ENCODE peak calls at places on chromosome 11, in six cellular contexts. I is AG04450, F is H1, S is HFF-Myc, L is pancreas, X is AG09309. A is an unnamed sample.

GRCh38 chr11:27735281-27735680 is 35.0 kb upstream of the BDNF start:
- DNase-seq in I (no peak), F (no peak), S (no peak), L (no peak), X (no peak), A (no peak)

GRCh38 chr11:118434123-118434552 is 2.2 kb upstream of the KMT2A start:
- DNase-seq in I (no peak), F (no peak), S (no peak), L (no peak), X (no peak), A (no peak)

GRCh38 chr11:120810251-120810650 is 213.7 kb upstream of the TBCEL start:
- DNase-seq in I (no peak), F (no peak), S (no peak), L (no peak), X (no peak), A (no peak)

GRCh38 chr11:65492637-65493366 is 6.0 kb upstream of the MALAT1 start:
- DNase-seq in I (no peak), F (no peak), S (no peak), L (no peak), X (no peak), A (no peak)

GRCh38 chr11:35629511-35629910 is 11.3 kb downstream of the FJX1 start:
- DNase-seq in I (no peak), F (no peak), S (no peak), L (no peak), X (no peak), A (no peak)

GRCh38 chr11:94129505-94130335 is 1.1 kb downstream of the PANX1 start:
- DNase-seq in I (no peak), F (no peak), S (no peak), L (peak), X (no peak), A (no peak)

GRCh38 chr11:100185588-100185987 is 501.5 kb upstream of the ARHGAP42 start:
- DNase-seq in I (no peak), F (no peak), S (no peak), L (no peak), X (no peak), A (no peak)

GRCh38 chr11:109423114-109423859 is 1.3 kb downstream of the C11orf87 start:
- DNase-seq in I (no peak), F (peak), S (no peak), L (no peak), X (no peak), A (no peak)

GRCh38 chr11:44185522-44185921 is 90.0 kb downstream of the EXT2 start:
- DNase-seq in I (no peak), F (no peak), S (no peak), L (no peak), X (no peak), A (no peak)

GRCh38 chr11:128705124-128705920 is 11.4 kb downstream of the FLI1 start:
- DNase-seq in I (no peak), F (no peak), S (no peak), L (no peak), X (no peak), A (no peak)

GRCh38 chr11:5364214-5364613 is 12.9 kb downstream of the OR51B6 start:
- DNase-seq in I (peak), F (no peak), S (no peak), L (no peak), X (no peak), A (peak)

GRCh38 chr11:92473736-92474135 is 249.1 kb downstream of the FAT3 start:
- DNase-seq in I (no peak), F (no peak), S (no peak), L (no peak), X (no peak), A (no peak)

GRCh38 chr11:105466582-105467228 is 143.2 kb upstream of the GRIA4 start:
- DNase-seq in I (peak), F (no peak), S (peak), L (no peak), X (no peak), A (no peak)

GRCh38 chr11:111733009-111733408 is 33.2 kb downstream of the PPP2R1B start:
- DNase-seq in I (peak), F (no peak), S (no peak), L (peak), X (peak), A (no peak)

GRCh38 chr11:8777907-8778767 is 95.5 kb downstream of the RPL27A start:
- DNase-seq in I (no peak), F (no peak), S (no peak), L (peak), X (no peak), A (no peak)

GRCh38 chr11:65225284-65226102 is 36.3 kb upstream of the POLA2 start:
- DNase-seq in I (peak), F (no peak), S (no peak), L (peak), X (peak), A (no peak)

GRCh38 chr11:60762851-60763691 is 6.4 kb downstream of the MS4A15 start:
- DNase-seq in I (no peak), F (no peak), S (no peak), L (peak), X (no peak), A (no peak)

GRCh38 chr11:75474878-75475766 is 42.1 kb upstream of the KLHL35 start:
- DNase-seq in I (no peak), F (peak), S (no peak), L (no peak), X (no peak), A (no peak)

GRCh38 chr11:65791719-65792213 is 4.9 kb downstream of the OVOL1 start:
- DNase-seq in I (no peak), F (no peak), S (peak), L (no peak), X (no peak), A (no peak)

GRCh38 chr11:9691865-9692264 is 28.0 kb downstream of the SWAP70 start:
- DNase-seq in I (no peak), F (no peak), S (no peak), L (no peak), X (no peak), A (no peak)

GRCh38 chr11:9231848-9232177 is 33.3 kb downstream of the DENND5A start:
- DNase-seq in I (no peak), F (no peak), S (no peak), L (peak), X (no peak), A (no peak)

GRCh38 chr11:94171693-94172440 is 43.2 kb downstream of the PANX1 start:
- DNase-seq in I (no peak), F (peak), S (no peak), L (peak), X (no peak), A (no peak)

DNA sequence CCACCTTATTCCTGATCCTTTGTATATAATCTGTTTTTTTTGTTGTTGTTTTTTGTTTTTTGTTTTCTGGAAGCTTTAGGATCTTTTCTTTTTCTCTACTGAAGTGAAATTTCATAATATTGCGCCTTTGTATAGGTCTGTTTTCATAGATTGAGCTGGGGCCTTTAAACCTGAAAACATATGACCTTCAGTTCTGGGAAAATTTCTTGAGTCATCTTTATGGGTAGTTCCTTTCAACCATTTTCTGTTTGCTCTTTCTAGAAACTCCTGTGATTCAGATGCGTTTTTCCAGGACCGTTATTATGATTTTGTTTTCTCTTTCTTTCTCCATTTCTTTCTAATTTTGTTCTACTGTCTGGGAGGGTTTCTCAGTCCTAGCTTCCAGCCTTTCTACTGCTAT is 43.7 kb downstream of the BSX start:
- DNase-seq in I (no peak), F (no peak), S (no peak), L (no peak), X (no peak), A (no peak)
- TF ChIP-seq CTCF in I (no peak), F (no peak), S (no peak), L (no peak), X (no peak), A (no peak)

GRCh38 chr11:78549624-78550409 is 24.8 kb downstream of the NARS2 start:
- DNase-seq in I (no peak), F (no peak), S (no peak), L (no peak), X (no peak), A (no peak)
- H3K4me3 ChIP-seq in I (no peak), F (peak), S (no peak), L (no peak), X (no peak), A (no peak)

DNA sequence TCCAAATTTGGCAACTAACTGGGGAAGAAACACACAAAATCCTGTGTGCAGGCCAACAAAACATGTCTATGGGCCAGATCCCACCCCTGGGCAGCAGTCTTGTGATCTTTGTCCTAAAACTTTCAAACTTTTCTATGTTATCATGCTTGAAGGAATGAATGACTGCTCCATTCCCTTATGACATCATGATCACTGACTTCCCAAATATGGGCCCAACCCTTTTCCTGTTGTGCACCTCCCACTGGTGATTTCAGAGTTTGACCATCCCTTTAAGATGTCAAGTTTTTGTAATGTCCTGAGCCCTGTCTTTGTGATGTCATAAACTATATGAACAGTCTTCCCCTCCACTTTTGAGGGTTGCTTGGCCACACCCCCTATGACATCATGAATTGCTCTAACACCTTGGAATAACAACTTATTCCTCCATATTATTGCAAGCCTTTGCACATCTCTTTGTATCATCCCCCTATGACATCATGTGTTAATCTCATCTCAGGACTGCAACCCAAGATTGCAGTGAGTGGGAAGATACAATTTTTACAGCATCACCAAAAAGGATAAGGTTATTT is 16.5 kb upstream of the NUCB2 start:
- DNase-seq in I (no peak), F (no peak), S (no peak), L (no peak), X (no peak), A (no peak)
- TF ChIP-seq CTCF in I (no peak), F (no peak), S (no peak), L (no peak), X (no peak), A (no peak)

DNA sequence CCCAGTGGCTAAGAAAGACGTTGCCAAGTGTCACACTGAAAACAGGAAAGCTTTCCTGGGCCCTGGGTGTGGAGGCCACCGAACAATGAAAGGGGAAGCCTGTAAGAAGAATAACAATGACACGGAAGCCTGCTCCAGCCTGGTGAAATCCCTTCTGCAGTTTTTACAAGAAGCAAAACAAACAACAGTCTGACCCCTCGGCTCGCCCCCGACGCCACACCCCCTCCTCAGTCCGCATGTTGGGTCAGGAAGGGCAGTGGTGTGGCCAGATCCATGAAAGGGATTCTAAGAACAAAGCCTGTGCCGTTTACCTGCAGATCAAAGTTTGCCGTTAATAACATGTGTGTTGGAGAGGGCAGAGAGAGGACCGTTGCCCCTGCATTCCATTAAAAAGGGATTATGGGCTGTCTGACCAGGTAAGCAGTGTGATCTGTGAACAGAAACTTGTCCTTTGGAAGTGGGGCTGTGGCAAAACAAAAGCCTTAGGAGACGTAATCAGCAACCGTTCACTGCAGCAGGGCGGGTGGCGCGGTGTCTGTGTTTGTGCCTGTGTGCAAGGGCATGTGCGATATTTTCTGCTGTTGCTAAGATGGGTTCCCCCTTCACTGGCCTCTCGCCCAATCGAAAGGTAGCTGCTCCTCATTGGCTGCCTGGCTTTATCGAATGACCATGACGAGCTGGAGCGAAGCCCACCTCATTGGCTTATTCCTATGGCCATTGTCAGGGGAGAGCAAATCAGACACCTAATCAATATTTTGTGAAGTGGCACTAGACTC is 113.8 kb upstream of the BLID start:
- DNase-seq in I (no peak), F (peak), S (no peak), L (no peak), X (no peak), A (no peak)
- H3K4me3 ChIP-seq in I (no peak), F (no peak), S (no peak), L (no peak), X (no peak), A (no peak)

GRCh38 chr11:41926339-41926738 is 466.9 kb upstream of the LRRC4C start:
- DNase-seq in I (no peak), F (no peak), S (no peak), L (no peak), X (no peak), A (no peak)
- TF ChIP-seq CTCF in I (no peak), F (no peak), S (no peak), L (no peak), X (no peak), A (no peak)

GRCh38 chr11:67303989-67304411 is 670 bp downstream of the SSH3 start:
- DNase-seq in I (no peak), F (no peak), S (no peak), L (peak), X (no peak), A (no peak)

GRCh38 chr11:67303132-67303988 is at the start of gene SSH3:
- DNase-seq in I (no peak), F (peak), S (no peak), L (peak), X (no peak), A (no peak)

GRCh38 chr11:67306769-67307544 is 3.6 kb downstream of the SSH3 start:
- DNase-seq in I (no peak), F (no peak), S (no peak), L (no peak), X (no peak), A (no peak)

GRCh38 chr11:67302571-67303131 is 679 bp upstream of the SSH3 start:
- DNase-seq in I (no peak), F (no peak), S (no peak), L (peak), X (no peak), A (no peak)

DNA sequence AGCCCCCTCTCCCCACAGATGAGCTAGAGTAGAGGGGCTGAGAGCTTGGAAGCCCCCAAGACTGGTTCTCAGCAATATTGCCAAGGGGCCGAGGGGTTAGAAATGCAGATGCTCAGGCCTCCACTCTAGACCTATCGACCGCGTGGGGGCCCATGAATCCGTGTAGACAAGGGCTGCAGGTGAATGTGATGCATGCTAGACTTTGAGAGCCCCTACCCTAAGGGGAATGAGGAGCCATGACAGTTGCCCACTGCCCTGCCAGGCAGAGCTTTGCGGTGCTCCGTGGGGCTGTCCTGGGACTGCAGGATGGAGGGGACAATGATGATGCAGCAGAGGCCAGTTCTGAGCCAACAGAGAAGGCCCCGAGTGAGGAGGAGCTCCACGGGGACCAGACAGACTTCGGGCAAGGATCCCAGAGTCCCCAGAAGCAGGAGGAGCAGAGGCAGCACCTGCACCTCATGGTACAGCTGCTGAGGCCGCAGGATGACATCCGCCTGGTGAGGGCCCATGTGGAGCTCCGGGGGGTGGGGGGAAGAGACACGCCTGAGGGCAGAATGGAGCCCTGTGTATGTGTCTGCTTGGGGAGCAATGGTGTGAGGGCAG is 1.3 kb downstream of the SSH3 start:
- DNase-seq in I (no peak), F (no peak), S (no peak), L (peak), X (no peak), A (no peak)
- H3K4me3 ChIP-seq in I (peak), F (peak), S (peak), L (peak), X (peak), A (peak)

GRCh38 chr11:1825039-1825740 is 9.6 kb upstream of the SYT8 start:
- DNase-seq in I (no peak), F (peak), S (no peak), L (peak), X (no peak), A (no peak)
- TF ChIP-seq CTCF in I (peak), F (no peak), S (peak), L (peak), X (no peak), A (peak)

GRCh38 chr11:103035656-103036434 is 56.1 kb downstream of the DCUN1D5 start:
- DNase-seq in I (peak), F (no peak), S (peak), L (peak), X (peak), A (peak)
- H3K4me3 ChIP-seq in I (no peak), F (no peak), S (no peak), L (no peak), X (no peak), A (no peak)

DNA sequence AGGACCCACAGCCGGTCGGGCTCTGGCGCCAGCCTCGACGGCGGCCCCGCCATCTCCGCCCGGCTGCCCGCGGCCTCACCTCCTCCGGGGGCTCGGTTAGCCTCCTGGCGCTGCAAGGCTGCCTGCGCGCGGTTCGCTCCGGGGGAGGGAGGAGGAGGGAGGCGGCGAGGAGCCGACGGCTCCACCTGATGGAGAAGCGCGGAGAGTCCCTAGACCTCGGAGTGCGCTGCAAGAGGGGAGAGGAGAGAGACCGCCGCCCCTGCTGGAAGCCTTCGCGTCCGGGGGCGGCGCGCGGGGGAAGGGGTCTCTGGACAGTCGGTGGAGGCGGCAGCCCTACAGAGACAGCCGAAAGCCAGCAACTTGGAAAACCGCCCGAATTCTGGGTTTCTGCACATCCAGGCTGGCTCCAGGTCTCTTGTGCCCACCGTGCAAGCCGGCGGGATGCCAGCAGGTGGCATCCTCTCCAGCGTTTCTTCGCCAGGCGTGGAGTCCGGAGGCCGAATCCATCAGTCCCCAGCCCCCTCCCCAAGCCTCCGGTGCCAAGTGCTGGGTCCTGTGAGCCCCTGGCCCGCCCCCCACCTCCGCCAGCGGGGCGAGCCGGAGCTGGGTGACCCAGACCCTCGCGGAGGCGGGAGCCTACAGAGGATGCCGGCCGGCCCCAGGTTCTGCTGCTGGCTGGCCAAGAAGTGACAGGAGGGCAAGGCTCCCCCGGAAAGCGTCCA is 2.9 kb upstream of the KIRREL3 start:
- DNase-seq in I (no peak), F (no peak), S (no peak), L (peak), X (no peak), A (no peak)
- TF ChIP-seq CTCF in I (peak), F (peak), S (peak), L (no peak), X (peak), A (peak)

A was measured in AG04449.